ENCODE peak calls at places on chromosomes 7 and 10, in four cellular contexts. K is OCI-LY7, B is stomach, L is fibroblast of lung. J is an unnamed sample.
A peak's percentile ranks its signal among the peaks of the same experiment; 100 is the strongest.

GRCh38 chr7:123846217-123846891 is 1.4 kb downstream of the HYAL4 start:
- DNase-seq in K (no peak), B (no peak), L (peak; percentile 15), J (no peak)

GRCh38 chr7:38822556-38822955 is 86.4 kb downstream of the VPS41 start:
- DNase-seq in K (no peak), B (no peak), L (peak; percentile 42), J (no peak)

GRCh38 chr7:95596183-95597135 is at the start of gene PDK4:
- DNase-seq in K (no peak), B (peak; percentile 98), L (peak; percentile 41), J (peak; percentile 69)

GRCh38 chr7:4074994-4075393 is 607.1 kb upstream of the FOXK1 start:
- DNase-seq in K (no peak), B (peak; percentile 11), L (no peak), J (no peak)

GRCh38 chr7:74068378-74069085 is 15.1 kb upstream of the LIMK1 start:
- DNase-seq in K (no peak), B (no peak), L (no peak), J (no peak)

GRCh38 chr7:17802056-17802455 is 138.2 kb downstream of the SNX13 start:
- DNase-seq in K (no peak), B (no peak), L (no peak), J (no peak)

GRCh38 chr7:16838386-16838785 is 33.6 kb upstream of the AGR2 start:
- DNase-seq in K (no peak), B (no peak), L (peak; percentile 29), J (no peak)

GRCh38 chr10:98047009-98047741 is 16.8 kb upstream of the CRTAC1 start:
- DNase-seq in K (no peak), B (no peak), L (no peak), J (no peak)

GRCh38 chr10:33295851-33296250 is 38.6 kb downstream of the NRP1 start:
- DNase-seq in K (no peak), B (no peak), L (peak; percentile 56), J (no peak)

GRCh38 chr10:50874723-50875122 is 10.7 kb downstream of the A1CF start:
- DNase-seq in K (no peak), B (no peak), L (no peak), J (no peak)

GRCh38 chr10:132608511-132609195 is 71.1 kb downstream of the INPP5A start:
- DNase-seq in K (no peak), B (no peak), L (no peak), J (no peak)

GRCh38 chr7:134587736-134588135 is 38.8 kb downstream of the AKR1B15 start:
- DNase-seq in K (no peak), B (no peak), L (no peak), J (no peak)

GRCh38 chr7:89607797-89608196 is 546.5 kb upstream of the STEAP1 start:
- DNase-seq in K (no peak), B (no peak), L (no peak), J (no peak)

GRCh38 chr7:1922870-1923236 is 252.8 kb downstream of the ELFN1 start:
- DNase-seq in K (no peak), B (no peak), L (no peak), J (no peak)

GRCh38 chr10:115942106-115942505 is 330.9 kb downstream of the GFRA1 start:
- DNase-seq in K (no peak), B (no peak), L (no peak), J (no peak)

DNA sequence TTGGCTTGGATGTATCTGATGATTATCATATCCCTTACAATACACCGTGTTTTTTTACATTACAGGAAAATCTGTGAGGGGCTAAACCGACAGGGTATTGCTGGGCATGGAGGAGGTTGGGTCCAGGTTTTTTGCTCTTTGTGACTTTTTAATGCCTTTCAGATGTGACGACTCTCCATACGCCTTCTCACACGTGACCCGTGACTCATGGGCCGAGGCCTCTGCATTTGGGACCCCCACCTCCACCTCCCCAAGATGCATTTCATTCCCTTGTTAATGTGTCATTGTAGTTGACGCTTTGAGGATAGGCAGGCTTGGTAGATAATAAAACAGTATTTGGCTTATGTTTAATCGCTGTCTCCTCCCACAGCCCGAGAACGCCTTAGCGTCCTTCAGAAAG is 95.3 kb downstream of the CUX1 start:
- DNase-seq in K (no peak), B (no peak), L (no peak), J (no peak)
- H3K4me3 ChIP-seq in K (no peak overlapping the region), B (no peak overlapping the region), L (no peak overlapping the region), J (no peak overlapping the region)

DNA sequence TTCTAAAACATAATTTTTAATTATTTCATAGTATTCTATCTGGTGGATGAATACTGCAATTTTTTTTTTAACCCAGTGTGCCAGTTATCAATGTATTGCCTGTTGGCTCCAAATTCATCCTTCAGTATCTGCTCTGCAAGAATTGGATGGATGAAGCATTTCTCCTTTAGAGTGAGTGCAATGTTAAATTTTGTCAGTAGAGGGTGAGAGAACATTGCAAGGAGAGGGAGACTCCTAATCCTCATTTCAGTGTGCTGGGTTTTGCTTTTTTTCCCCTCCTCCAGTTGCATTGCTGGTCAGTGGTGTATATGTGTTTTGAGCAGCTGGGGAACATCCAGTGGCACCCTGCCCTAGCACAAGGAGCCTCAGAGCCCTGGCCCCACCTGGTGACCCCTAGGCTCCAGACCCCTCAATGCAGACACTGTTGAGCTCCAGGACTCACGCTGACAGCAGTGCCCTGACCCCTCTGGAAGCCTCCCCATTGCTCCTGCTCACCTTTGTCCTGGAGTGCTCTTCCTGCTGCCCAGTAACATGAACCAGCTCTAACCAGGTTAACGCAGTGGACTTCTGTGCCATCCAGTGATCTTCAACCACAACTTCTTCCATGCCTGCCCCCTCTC is 199.4 kb downstream of the USP6NL start:
- DNase-seq in K (peak; percentile 23), B (no peak), L (no peak), J (peak; percentile 7)
- TF ChIP-seq CTCF in K (peak; percentile 73), B (no peak), L (peak; percentile 8), J (peak; percentile 14)

GRCh38 chr10:63258920-63259678 is 126.0 kb downstream of the NRBF2 start:
- DNase-seq in K (no peak), B (no peak), L (no peak), J (no peak)

GRCh38 chr10:63261496-63261895 is 128.4 kb downstream of the NRBF2 start:
- DNase-seq in K (no peak), B (no peak), L (peak; percentile 35), J (no peak)

GRCh38 chr10:63262674-63263073 is 129.5 kb downstream of the NRBF2 start:
- DNase-seq in K (peak; percentile 67), B (no peak), L (no peak), J (no peak)

GRCh38 chr10:63260103-63260859 is 127.2 kb downstream of the NRBF2 start:
- DNase-seq in K (no peak), B (no peak), L (no peak), J (no peak)

GRCh38 chr10:63260860-63261251 is 127.7 kb downstream of the NRBF2 start:
- DNase-seq in K (peak; percentile 76), B (no peak), L (no peak), J (no peak)
- H3K4me1 ChIP-seq in K (peaks cover 81% of the 10 kb centered on the region), B (peaks cover 60% of the 10 kb centered on the region), L (peaks cover 10% of the 10 kb centered on the region), J (peaks cover 41% of the 10 kb centered on the region)

GRCh38 chr7:30997316-30997715 is 33.6 kb downstream of the GHRHR start:
- DNase-seq in K (no peak), B (no peak), L (peak; percentile 68), J (no peak)
- H3K4me3 ChIP-seq in K (no peak overlapping the region), B (no peak overlapping the region), L (no peak overlapping the region), J (no peak overlapping the region)

DNA sequence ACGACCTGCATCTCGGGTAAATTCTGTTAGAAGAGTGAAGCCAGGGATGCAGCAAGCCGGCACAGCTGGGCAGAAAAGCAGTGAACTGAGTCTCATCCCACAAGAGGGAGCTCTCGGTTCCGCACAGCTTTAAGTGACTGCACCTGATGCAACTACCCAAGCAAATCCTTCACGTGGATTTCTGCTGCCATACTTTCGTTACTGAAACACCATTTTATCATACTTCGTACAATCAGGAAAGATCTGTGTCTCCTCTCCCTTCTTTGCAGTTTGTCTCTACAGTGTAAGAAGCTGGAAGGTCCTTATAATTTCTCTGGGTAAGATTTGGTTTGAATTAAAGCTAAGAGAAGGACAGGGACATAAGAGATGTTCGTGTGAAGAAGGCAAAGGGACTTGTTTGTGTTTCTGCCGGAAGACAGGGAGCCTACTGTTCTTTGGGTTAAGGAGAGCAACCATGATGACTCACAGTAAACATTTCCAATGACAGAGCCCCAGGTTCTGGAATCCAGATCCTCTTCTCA is 427.0 kb downstream of the GPAM start:
- DNase-seq in K (peak; percentile 50), B (no peak), L (peak; percentile 0), J (peak; percentile 72)
- TF ChIP-seq CTCF in K (peak; percentile 73), B (no peak), L (peak; percentile 46), J (no peak)

DNA sequence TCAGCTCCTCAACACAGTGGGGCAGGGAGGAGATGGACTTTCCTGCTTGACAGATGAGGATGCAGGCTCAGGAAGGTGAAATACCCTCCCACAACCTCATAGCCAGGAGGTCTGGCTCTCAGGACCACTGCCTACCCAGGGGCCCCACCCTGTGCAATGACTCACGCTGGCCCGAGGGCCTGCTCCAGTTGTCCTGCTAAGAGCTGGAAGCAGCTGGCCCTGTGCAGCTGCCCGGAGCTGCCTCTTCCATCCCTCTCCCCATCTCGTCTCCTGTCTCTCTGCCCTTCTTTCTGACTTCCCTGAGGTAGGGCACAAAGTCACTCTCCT is 123.9 kb downstream of the ZMIZ1 start:
- DNase-seq in K (no peak), B (no peak), L (peak; percentile 76), J (no peak)
- H3K4me1 ChIP-seq in K (peaks cover 47% of the 10 kb centered on the region), B (peaks cover 27% of the 10 kb centered on the region), L (peaks cover 41% of the 10 kb centered on the region), J (peaks cover 40% of the 10 kb centered on the region)

GRCh38 chr7:98130959-98131358 is 24.3 kb downstream of the LMTK2 start:
- DNase-seq in K (no peak), B (no peak), L (no peak), J (peak; percentile 38)
- H3K4me3 ChIP-seq in K (no peak overlapping the region), B (no peak overlapping the region), L (no peak overlapping the region), J (no peak overlapping the region)

GRCh38 chr7:128400566-128400965 is 9.2 kb downstream of the IMPDH1 start:
- DNase-seq in K (no peak), B (no peak), L (no peak), J (no peak)

GRCh38 chr7:128396357-128396756 is 13.4 kb downstream of the IMPDH1 start:
- DNase-seq in K (no peak), B (no peak), L (no peak), J (no peak)

GRCh38 chr7:128398016-128398840 is 11.6 kb downstream of the IMPDH1 start:
- DNase-seq in K (peak; percentile 24), B (peak; percentile 71), L (no peak), J (peak; percentile 60)

GRCh38 chr7:128399991-128400390 is 9.8 kb downstream of the IMPDH1 start:
- DNase-seq in K (no peak), B (no peak), L (no peak), J (no peak)

GRCh38 chr7:128398841-128399135 is 11.0 kb downstream of the IMPDH1 start:
- DNase-seq in K (no peak), B (no peak), L (no peak), J (no peak)
- TF ChIP-seq CTCF in K (peak; percentile 64), B (no peak), L (no peak), J (no peak)

J was measured in cardiac muscle cell.